ENCODE peak calls at places on chromosomes 3 and 15, in ten cellular contexts. One of them, this sample, is unnamed.

GRCh38 chr3:97880267-97880666 is 58.5 kb downstream of the CRYBG3 start:
- DNase-seq in HL-60: no peak
- DNase-seq in left ventricle myocardium inferior: no peak
- DNase-seq in fibroblast of lung: no peak
- DNase-seq in transverse colon: no peak
- DNase-seq in cardiac muscle cell: no peak
- DNase-seq in brain microvascular endothelial cell: peak
- DNase-seq in RWPE1: no peak
- DNase-seq in uterus: no peak
- DNase-seq in colonic mucosa: no peak
- DNase-seq in this sample: no peak

GRCh38 chr3:159170436-159171003 is 368.7 kb downstream of the MFSD1 start:
- DNase-seq in HL-60: no peak
- DNase-seq in colonic mucosa: no peak
- DNase-seq in left ventricle myocardium inferior: no peak
- DNase-seq in transverse colon: no peak
- DNase-seq in cardiac muscle cell: no peak
- DNase-seq in RWPE1: no peak
- DNase-seq in fibroblast of lung: no peak
- DNase-seq in uterus: no peak
- DNase-seq in brain microvascular endothelial cell: no peak
- DNase-seq in this sample: no peak

GRCh38 chr15:77118787-77119410 is 48.0 kb upstream of the TSPAN3 start:
- DNase-seq in RWPE1: peak
- DNase-seq in left ventricle myocardium inferior: no peak
- DNase-seq in cardiac muscle cell: peak
- DNase-seq in transverse colon: peak
- DNase-seq in HL-60: peak
- DNase-seq in fibroblast of lung: peak
- DNase-seq in colonic mucosa: peak
- DNase-seq in brain microvascular endothelial cell: peak
- DNase-seq in uterus: peak
- DNase-seq in this sample: no peak

GRCh38 chr3:122415762-122416654 is at the start of gene WDR5B:
- DNase-seq in left ventricle myocardium inferior: peak
- DNase-seq in HL-60: peak
- DNase-seq in cardiac muscle cell: peak
- DNase-seq in brain microvascular endothelial cell: peak
- DNase-seq in RWPE1: peak
- DNase-seq in fibroblast of lung: peak
- DNase-seq in transverse colon: peak
- DNase-seq in colonic mucosa: peak
- DNase-seq in uterus: peak
- DNase-seq in this sample: peak

GRCh38 chr3:115804722-115805121 is 181.4 kb downstream of the GAP43 start:
- DNase-seq in HL-60: no peak
- DNase-seq in RWPE1: peak
- DNase-seq in uterus: no peak
- DNase-seq in transverse colon: no peak
- DNase-seq in fibroblast of lung: peak
- DNase-seq in cardiac muscle cell: no peak
- DNase-seq in colonic mucosa: no peak
- DNase-seq in brain microvascular endothelial cell: peak
- DNase-seq in left ventricle myocardium inferior: no peak
- DNase-seq in this sample: no peak

GRCh38 chr3:33826688-33827087 is 28.3 kb downstream of the PDCD6IP start:
- DNase-seq in brain microvascular endothelial cell: no peak
- DNase-seq in HL-60: no peak
- DNase-seq in left ventricle myocardium inferior: no peak
- DNase-seq in RWPE1: no peak
- DNase-seq in transverse colon: no peak
- DNase-seq in fibroblast of lung: peak
- DNase-seq in uterus: no peak
- DNase-seq in cardiac muscle cell: no peak
- DNase-seq in colonic mucosa: no peak
- DNase-seq in this sample: no peak

GRCh38 chr3:27184261-27184660 is 184.9 kb downstream of the NEK10 start:
- DNase-seq in uterus: no peak
- DNase-seq in RWPE1: no peak
- DNase-seq in HL-60: no peak
- DNase-seq in left ventricle myocardium inferior: no peak
- DNase-seq in cardiac muscle cell: no peak
- DNase-seq in fibroblast of lung: no peak
- DNase-seq in brain microvascular endothelial cell: no peak
- DNase-seq in transverse colon: no peak
- DNase-seq in colonic mucosa: no peak
- DNase-seq in this sample: no peak

GRCh38 chr3:154193174-154193573 is 72.0 kb downstream of the ARHGEF26 start:
- DNase-seq in left ventricle myocardium inferior: no peak
- DNase-seq in cardiac muscle cell: no peak
- DNase-seq in RWPE1: no peak
- DNase-seq in brain microvascular endothelial cell: no peak
- DNase-seq in fibroblast of lung: peak
- DNase-seq in colonic mucosa: no peak
- DNase-seq in transverse colon: no peak
- DNase-seq in HL-60: no peak
- DNase-seq in uterus: no peak
- DNase-seq in this sample: no peak

GRCh38 chr15:76341366-76342045 is 4.9 kb downstream of the ISL2 start:
- DNase-seq in transverse colon: peak
- DNase-seq in cardiac muscle cell: peak
- DNase-seq in left ventricle myocardium inferior: no peak
- DNase-seq in RWPE1: no peak
- DNase-seq in colonic mucosa: peak
- DNase-seq in HL-60: no peak
- DNase-seq in brain microvascular endothelial cell: no peak
- DNase-seq in fibroblast of lung: no peak
- DNase-seq in uterus: no peak
- DNase-seq in this sample: no peak

GRCh38 chr15:39700301-39700700 is 82.3 kb downstream of the FSIP1 start:
- DNase-seq in HL-60: no peak
- DNase-seq in cardiac muscle cell: no peak
- DNase-seq in uterus: no peak
- DNase-seq in fibroblast of lung: no peak
- DNase-seq in left ventricle myocardium inferior: no peak
- DNase-seq in brain microvascular endothelial cell: no peak
- DNase-seq in transverse colon: no peak
- DNase-seq in RWPE1: no peak
- DNase-seq in colonic mucosa: no peak
- DNase-seq in this sample: no peak

GRCh38 chr15:60000113-60000823 is 3.8 kb upstream of the FOXB1 start:
- DNase-seq in colonic mucosa: no peak
- DNase-seq in left ventricle myocardium inferior: no peak
- DNase-seq in transverse colon: no peak
- DNase-seq in HL-60: no peak
- DNase-seq in RWPE1: no peak
- DNase-seq in brain microvascular endothelial cell: no peak
- DNase-seq in cardiac muscle cell: no peak
- DNase-seq in uterus: no peak
- DNase-seq in fibroblast of lung: no peak
- DNase-seq in this sample: no peak

GRCh38 chr3:45132568-45133211 is 13.5 kb downstream of the CDCP1 start:
- DNase-seq in HL-60: no peak
- DNase-seq in left ventricle myocardium inferior: no peak
- DNase-seq in uterus: no peak
- DNase-seq in cardiac muscle cell: no peak
- DNase-seq in fibroblast of lung: no peak
- DNase-seq in transverse colon: no peak
- DNase-seq in colonic mucosa: no peak
- DNase-seq in RWPE1: no peak
- DNase-seq in brain microvascular endothelial cell: no peak
- DNase-seq in this sample: no peak

GRCh38 chr3:47856669-47857068 is 53.7 kb downstream of the DHX30 start:
- DNase-seq in RWPE1: no peak
- DNase-seq in HL-60: no peak
- DNase-seq in colonic mucosa: no peak
- DNase-seq in fibroblast of lung: no peak
- DNase-seq in brain microvascular endothelial cell: no peak
- DNase-seq in left ventricle myocardium inferior: no peak
- DNase-seq in cardiac muscle cell: no peak
- DNase-seq in transverse colon: no peak
- DNase-seq in uterus: no peak
- DNase-seq in this sample: no peak

GRCh38 chr3:114406922-114407321 is 113.1 kb downstream of the TIGIT start:
- DNase-seq in HL-60: no peak
- DNase-seq in RWPE1: no peak
- DNase-seq in transverse colon: no peak
- DNase-seq in fibroblast of lung: no peak
- DNase-seq in left ventricle myocardium inferior: no peak
- DNase-seq in brain microvascular endothelial cell: no peak
- DNase-seq in colonic mucosa: no peak
- DNase-seq in uterus: no peak
- DNase-seq in cardiac muscle cell: no peak
- DNase-seq in this sample: no peak

GRCh38 chr3:53149006-53149690 is 11.9 kb upstream of the PRKCD start:
- DNase-seq in brain microvascular endothelial cell: no peak
- DNase-seq in left ventricle myocardium inferior: no peak
- DNase-seq in uterus: no peak
- DNase-seq in colonic mucosa: no peak
- DNase-seq in HL-60: no peak
- DNase-seq in cardiac muscle cell: no peak
- DNase-seq in RWPE1: no peak
- DNase-seq in fibroblast of lung: no peak
- DNase-seq in transverse colon: no peak
- DNase-seq in this sample: no peak
- H3K27ac ChIP-seq in brain microvascular endothelial cell: no peak
- H3K27ac ChIP-seq in left ventricle myocardium inferior: no peak
- H3K27ac ChIP-seq in uterus: no peak
- H3K27ac ChIP-seq in colonic mucosa: no peak
- H3K27ac ChIP-seq in HL-60: no peak
- H3K27ac ChIP-seq in cardiac muscle cell: no peak
- H3K27ac ChIP-seq in RWPE1: peak
- H3K27ac ChIP-seq in fibroblast of lung: no peak
- H3K27ac ChIP-seq in transverse colon: no peak
- H3K27ac ChIP-seq in this sample: no peak

DNA sequence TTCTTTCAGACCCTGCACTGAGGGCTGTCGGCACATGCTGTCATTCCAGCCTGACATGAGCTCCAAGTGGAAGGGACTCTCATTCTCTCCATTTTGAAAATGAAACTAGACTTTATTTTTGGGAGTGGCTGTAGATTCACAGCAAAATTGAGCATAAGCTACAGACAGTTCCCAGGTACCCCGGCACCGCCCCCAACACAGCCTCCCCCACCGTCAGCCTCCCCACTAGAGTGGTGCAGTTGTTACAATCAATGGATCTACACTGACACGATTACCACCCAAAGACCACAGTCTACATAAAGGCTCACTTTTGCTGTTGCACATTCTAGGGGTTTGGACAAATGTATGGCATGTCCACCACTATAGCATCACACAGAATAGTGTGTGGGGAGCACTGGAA is 29.5 kb upstream of the FGD5 start:
- DNase-seq in transverse colon: no peak
- DNase-seq in colonic mucosa: no peak
- DNase-seq in RWPE1: no peak
- DNase-seq in cardiac muscle cell: no peak
- DNase-seq in HL-60: no peak
- DNase-seq in brain microvascular endothelial cell: no peak
- DNase-seq in uterus: no peak
- DNase-seq in left ventricle myocardium inferior: no peak
- DNase-seq in fibroblast of lung: no peak
- DNase-seq in this sample: no peak
- H3K27ac ChIP-seq in transverse colon: no peak
- H3K27ac ChIP-seq in colonic mucosa: no peak
- H3K27ac ChIP-seq in RWPE1: no peak
- H3K27ac ChIP-seq in cardiac muscle cell: no peak
- H3K27ac ChIP-seq in HL-60: no peak
- H3K27ac ChIP-seq in brain microvascular endothelial cell: no peak
- H3K27ac ChIP-seq in uterus: no peak
- H3K27ac ChIP-seq in left ventricle myocardium inferior: no peak
- H3K27ac ChIP-seq in fibroblast of lung: no peak
- H3K27ac ChIP-seq in this sample: no peak

GRCh38 chr3:126494831-126495230 is 19.1 kb upstream of the ZXDC start:
- DNase-seq in left ventricle myocardium inferior: no peak
- DNase-seq in cardiac muscle cell: no peak
- DNase-seq in colonic mucosa: no peak
- DNase-seq in brain microvascular endothelial cell: no peak
- DNase-seq in uterus: no peak
- DNase-seq in transverse colon: no peak
- DNase-seq in fibroblast of lung: no peak
- DNase-seq in HL-60: no peak
- DNase-seq in RWPE1: no peak
- DNase-seq in this sample: no peak
- H3K27ac ChIP-seq in left ventricle myocardium inferior: no peak
- H3K27ac ChIP-seq in cardiac muscle cell: no peak
- H3K27ac ChIP-seq in colonic mucosa: no peak
- H3K27ac ChIP-seq in brain microvascular endothelial cell: no peak
- H3K27ac ChIP-seq in uterus: no peak
- H3K27ac ChIP-seq in transverse colon: no peak
- H3K27ac ChIP-seq in fibroblast of lung: no peak
- H3K27ac ChIP-seq in HL-60: no peak
- H3K27ac ChIP-seq in RWPE1: peak
- H3K27ac ChIP-seq in this sample: no peak

GRCh38 chr15:61393949-61394348 is 164.8 kb upstream of the RORA start:
- DNase-seq in left ventricle myocardium inferior: no peak
- DNase-seq in transverse colon: no peak
- DNase-seq in RWPE1: no peak
- DNase-seq in cardiac muscle cell: no peak
- DNase-seq in HL-60: no peak
- DNase-seq in colonic mucosa: no peak
- DNase-seq in uterus: no peak
- DNase-seq in fibroblast of lung: peak
- DNase-seq in brain microvascular endothelial cell: no peak
- DNase-seq in this sample: no peak
- H3K27ac ChIP-seq in left ventricle myocardium inferior: peak
- H3K27ac ChIP-seq in transverse colon: no peak
- H3K27ac ChIP-seq in RWPE1: no peak
- H3K27ac ChIP-seq in cardiac muscle cell: no peak
- H3K27ac ChIP-seq in HL-60: no peak
- H3K27ac ChIP-seq in colonic mucosa: no peak
- H3K27ac ChIP-seq in uterus: peak
- H3K27ac ChIP-seq in fibroblast of lung: no peak
- H3K27ac ChIP-seq in brain microvascular endothelial cell: no peak
- H3K27ac ChIP-seq in this sample: no peak

This sample was measured in CD8-positive, alpha-beta T cell.